ENCODE peak calls at places on chromosomes 13 and 19, in ten cellular contexts. N is tibial nerve, R is PC-3, G is cardiac muscle cell, P is esophagus squamous epithelium, J is omental fat pad, U is GM23338, A is heart right ventricle, E is progenitor cell of endocrine pancreas, M is RWPE1. F is an unnamed sample.

GRCh38 chr19:55384576-55385235 is 614 bp upstream of the TMEM238 start:
- DNase-seq in N (peak), R (no peak), J (no peak), M (no peak), G (no peak), A (peak), U (peak), E (no peak), P (no peak), F (no peak)

GRCh38 chr13:33204130-33204927 is 81.2 kb downstream of the STARD13 start:
- DNase-seq in J (no peak), N (peak), P (no peak), M (no peak), A (peak), U (no peak), R (no peak), E (no peak), G (no peak), F (no peak)

GRCh38 chr13:28590450-28590849 is 68.5 kb upstream of the POMP start:
- DNase-seq in N (no peak), U (no peak), P (no peak), E (no peak), A (no peak), R (no peak), G (no peak), J (no peak), M (no peak), F (no peak)

GRCh38 chr13:51122868-51123267 is 11.8 kb upstream of the C13orf42 start:
- DNase-seq in E (no peak), A (no peak), G (no peak), M (no peak), J (no peak), U (no peak), N (no peak), R (no peak), P (no peak), F (no peak)

GRCh38 chr13:32330438-32330837 is 15.1 kb downstream of the BRCA2 start:
- DNase-seq in P (no peak), U (no peak), N (no peak), M (peak), A (no peak), J (no peak), R (no peak), E (no peak), G (no peak), F (no peak)

GRCh38 chr13:32969516-32969941 is 46.7 kb upstream of the KL start:
- DNase-seq in M (no peak), R (no peak), U (no peak), N (peak), A (no peak), J (no peak), P (no peak), G (no peak), E (no peak), F (no peak)

GRCh38 chr13:56515441-56515840 is 625.3 kb upstream of the PRR20A start:
- DNase-seq in M (no peak), G (no peak), N (no peak), E (no peak), U (no peak), R (no peak), P (no peak), J (no peak), A (no peak), F (no peak)

GRCh38 chr13:51246411-51247298 is 24.5 kb downstream of the FAM124A start:
- DNase-seq in A (peak), U (no peak), J (no peak), N (no peak), P (no peak), G (peak), R (no peak), M (no peak), E (no peak), F (no peak)

GRCh38 chr13:24709186-24709913 is 29.1 kb downstream of the ATP12A start:
- DNase-seq in P (no peak), J (no peak), U (peak), G (no peak), A (no peak), R (no peak), M (no peak), N (no peak), E (no peak), F (no peak)

GRCh38 chr13:80712026-80712425 is 371.1 kb upstream of the SPRY2 start:
- DNase-seq in M (no peak), E (no peak), U (no peak), N (no peak), A (no peak), G (no peak), J (no peak), R (no peak), P (no peak), F (no peak)

GRCh38 chr13:52361225-52361624 is 44.7 kb downstream of the THSD1 start:
- DNase-seq in R (peak), E (no peak), M (peak), N (no peak), U (no peak), A (no peak), P (no peak), J (no peak), G (no peak), F (no peak)

GRCh38 chr13:37540228-37540627 is 58.3 kb downstream of the POSTN start:
- DNase-seq in P (no peak), G (no peak), M (no peak), R (no peak), J (no peak), N (no peak), E (no peak), A (no peak), U (no peak), F (no peak)

GRCh38 chr19:56654151-56654550 is 11.2 kb downstream of the SMIM17 start:
- DNase-seq in P (no peak), R (no peak), A (no peak), N (no peak), J (no peak), M (no peak), U (no peak), G (no peak), E (no peak), F (no peak)

GRCh38 chr13:97307882-97308624 is 85.9 kb downstream of the MBNL2 start:
- DNase-seq in E (no peak), A (peak), G (peak), N (no peak), M (peak), U (peak), R (peak), P (no peak), J (no peak), F (no peak)

GRCh38 chr19:46977548-46977947 is 42.1 kb upstream of the NPAS1 start:
- DNase-seq in J (no peak), N (no peak), M (no peak), P (no peak), G (no peak), R (no peak), A (no peak), E (no peak), U (no peak), F (no peak)

GRCh38 chr19:48239582-48240141 is 16.1 kb downstream of the CARD8 start:
- DNase-seq in U (no peak), E (no peak), A (no peak), P (no peak), G (no peak), J (no peak), N (no peak), R (peak), M (no peak), F (no peak)

GRCh38 chr13:96075953-96076543 is 13.9 kb upstream of the HS6ST3 start:
- DNase-seq in N (no peak), A (no peak), R (peak), U (peak), G (peak), J (no peak), E (no peak), P (no peak), M (peak), F (no peak)

GRCh38 chr19:10625003-10625761 is at the start of gene SLC44A2:
- DNase-seq in R (peak), N (peak), U (peak), E (peak), M (peak), A (peak), P (no peak), J (no peak), G (peak), F (no peak)

GRCh38 chr13:104875008-104875762 is 1660.3 kb downstream of the EFNB2 start:
- DNase-seq in N (no peak), M (no peak), R (no peak), U (peak), J (no peak), E (no peak), A (no peak), P (no peak), G (no peak), F (no peak)

GRCh38 chr13:79749985-79750551 is 269.1 kb downstream of the NDFIP2 start:
- DNase-seq in G (peak), J (peak), U (peak), A (peak), E (no peak), R (peak), P (no peak), M (peak), N (peak), F (no peak)

GRCh38 chr13:93344048-93344447 is 117.4 kb downstream of the GPC6 start:
- DNase-seq in E (no peak), G (no peak), N (no peak), M (no peak), P (no peak), U (no peak), R (no peak), A (no peak), J (no peak), F (no peak)

GRCh38 chr19:14561832-14562351 is 10.0 kb downstream of the NDUFB7 start:
- DNase-seq in M (peak), G (peak), R (no peak), A (peak), U (peak), P (no peak), J (no peak), N (no peak), E (no peak), F (no peak)

GRCh38 chr13:28613562-28613961 is 45.4 kb upstream of the POMP start:
- DNase-seq in G (no peak), A (no peak), R (no peak), N (no peak), P (no peak), J (no peak), E (no peak), U (no peak), M (no peak), F (no peak)

GRCh38 chr19:14048439-14049153 is 13.3 kb downstream of the PALM3 start:
- DNase-seq in P (no peak), U (peak), G (peak), E (no peak), M (peak), R (peak), J (peak), N (peak), A (peak), F (peak)

GRCh38 chr13:28705734-28706133 is 13.0 kb downstream of the SLC46A3 start:
- DNase-seq in U (no peak), P (no peak), R (no peak), E (no peak), N (no peak), M (no peak), A (no peak), J (no peak), G (no peak), F (no peak)

GRCh38 chr19:16118489-16119033 is 6.9 kb downstream of the RAB8A start:
- DNase-seq in R (no peak), M (no peak), E (no peak), G (no peak), P (peak), U (no peak), N (no peak), A (no peak), J (no peak), F (no peak)

GRCh38 chr19:16134510-16134909 is 9.0 kb upstream of the HSH2D start:
- DNase-seq in A (no peak), E (no peak), U (no peak), P (no peak), G (no peak), R (no peak), N (no peak), M (no peak), J (no peak), F (no peak)

GRCh38 chr13:81639984-81640582 is 1299.2 kb upstream of the SPRY2 start:
- DNase-seq in A (no peak), E (no peak), J (no peak), P (no peak), N (no peak), M (no peak), U (peak), R (peak), G (no peak), F (no peak)

GRCh38 chr19:48962029-48962848 is 2.9 kb upstream of the FTL start:
- DNase-seq in J (no peak), G (no peak), E (no peak), R (peak), P (no peak), M (no peak), N (peak), A (peak), U (peak), F (no peak)

GRCh38 chr19:38223617-38224013 is 407 bp downstream of the DPF1 start:
- DNase-seq in G (no peak), P (no peak), J (no peak), N (no peak), R (no peak), U (no peak), A (no peak), M (no peak), E (no peak), F (no peak)

GRCh38 chr19:38221919-38222828 is 1.8 kb downstream of the DPF1 start:
- DNase-seq in P (no peak), M (no peak), J (no peak), G (no peak), R (no peak), E (no peak), N (no peak), U (peak), A (no peak), F (no peak)

GRCh38 chr19:38221421-38221820 is 2.6 kb downstream of the DPF1 start:
- DNase-seq in R (no peak), M (no peak), U (no peak), J (no peak), E (no peak), N (no peak), A (no peak), P (no peak), G (no peak), F (no peak)

GRCh38 chr19:38223119-38223523 is 901 bp downstream of the DPF1 start:
- DNase-seq in G (no peak), U (no peak), P (no peak), M (no peak), R (no peak), A (no peak), E (no peak), N (no peak), J (no peak), F (no peak)

DNA sequence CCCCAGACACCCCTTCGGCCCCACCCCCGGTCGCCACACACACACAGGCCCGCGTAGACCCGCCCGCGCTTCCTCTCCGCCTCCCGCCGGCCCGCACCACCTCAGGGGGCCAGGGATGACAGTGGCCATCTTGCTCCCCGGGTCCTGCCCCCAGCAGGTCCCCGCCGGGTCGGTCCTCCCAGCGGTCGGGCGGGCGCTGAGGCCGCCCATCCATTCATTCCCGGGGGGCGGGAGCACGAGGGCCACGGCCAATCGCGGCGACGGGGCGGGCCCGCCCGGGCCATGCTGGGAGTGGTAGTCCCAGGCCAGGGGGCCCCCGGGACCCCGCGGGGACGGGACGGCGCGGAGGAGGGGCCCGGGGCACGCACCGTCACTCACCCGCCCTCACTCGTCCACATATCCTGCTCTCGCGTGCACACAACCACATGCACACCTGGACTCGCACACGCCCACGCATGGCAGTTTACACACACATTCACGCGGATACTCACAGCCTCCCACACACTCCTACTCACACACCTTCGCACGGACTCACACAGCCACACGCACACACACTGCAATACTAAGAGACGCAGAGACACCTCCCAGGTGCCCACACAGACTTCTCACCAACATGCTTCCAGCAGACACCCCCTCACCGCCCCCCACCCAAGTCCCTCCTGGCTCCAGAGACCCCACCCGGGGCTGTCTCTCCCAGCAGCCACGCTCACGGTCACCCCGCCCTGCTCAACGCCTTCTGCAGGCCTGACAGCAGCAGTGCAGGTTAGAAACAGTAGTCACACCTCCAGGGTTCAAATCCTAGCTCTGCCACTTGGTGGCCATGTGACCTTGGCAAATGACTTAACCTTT is at the start of gene DPF1:
- DNase-seq in E (peak), R (peak), G (peak), N (no peak), P (no peak), M (peak), J (no peak), U (peak), A (peak), F (peak)
- TF ChIP-seq CTCF in E (peak), R (peak), G (peak), N (no peak), P (no peak), M (peak), J (no peak), U (peak), A (no peak), F (peak)

DNA sequence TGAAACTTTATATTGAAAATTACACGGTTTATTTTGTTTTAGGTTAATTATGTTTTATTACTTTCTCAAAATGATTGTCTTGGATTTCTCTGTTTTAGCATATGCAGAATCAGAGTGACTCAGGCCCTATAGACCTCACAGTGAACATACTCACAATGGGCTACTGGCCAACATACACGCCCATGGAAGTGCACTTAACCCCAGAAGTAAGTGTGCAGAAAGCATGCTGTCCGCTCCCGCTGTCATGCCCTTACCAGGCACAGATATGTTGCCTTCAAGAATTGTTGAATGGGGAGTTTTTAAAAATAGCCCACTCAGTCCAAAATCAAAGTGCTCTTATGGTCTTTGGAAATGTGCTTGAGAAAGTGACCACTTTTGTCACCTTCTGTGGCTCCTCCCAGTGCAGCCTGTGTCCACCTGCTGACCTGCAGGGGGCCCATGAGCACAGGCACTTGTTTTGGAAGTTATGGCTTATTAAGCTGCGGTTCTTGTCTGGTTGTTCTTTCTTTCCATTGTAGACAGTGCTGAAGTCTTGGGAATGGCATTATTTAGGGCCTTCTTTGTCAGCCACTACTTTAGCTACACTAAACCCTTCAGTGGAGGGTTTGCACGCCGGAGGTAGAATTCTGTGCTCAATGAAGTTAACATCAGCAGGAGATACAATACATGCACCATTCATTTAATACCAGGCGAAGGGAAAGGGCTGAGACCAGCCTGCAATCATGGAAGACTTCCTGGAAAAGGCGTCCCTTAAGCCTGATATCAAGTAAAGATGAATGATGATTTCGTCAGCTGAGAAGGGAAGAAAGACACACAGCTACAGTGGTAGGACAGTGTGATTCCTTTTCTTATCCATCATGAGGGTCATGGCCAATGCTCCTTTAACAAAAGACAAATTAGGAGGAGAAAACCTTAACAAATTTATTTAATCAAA is 36.7 kb downstream of the CUL4A start:
- DNase-seq in M (no peak), P (no peak), E (no peak), G (no peak), R (peak), J (no peak), N (no peak), U (peak), A (no peak), F (no peak)
- TF ChIP-seq CTCF in M (no peak), P (no peak), E (peak), G (peak), R (peak), J (no peak), N (no peak), U (peak), A (peak), F (no peak)

GRCh38 chr13:26759907-26760834 is at the start of gene GPR12:
- DNase-seq in G (peak), E (peak), U (peak), A (no peak), N (no peak), J (no peak), R (no peak), M (no peak), P (no peak), F (no peak)

GRCh38 chr13:26759156-26759906 is 1.3 kb downstream of the GPR12 start:
- DNase-seq in U (peak), R (no peak), P (no peak), M (no peak), J (no peak), G (no peak), E (no peak), N (no peak), A (no peak), F (no peak)

GRCh38 chr13:26752671-26753070 is 7.9 kb downstream of the GPR12 start:
- DNase-seq in J (no peak), E (no peak), G (no peak), P (no peak), M (no peak), U (no peak), R (no peak), A (no peak), N (no peak), F (no peak)

GRCh38 chr13:26760835-26761582 is 423 bp upstream of the GPR12 start:
- DNase-seq in R (no peak), G (no peak), E (no peak), A (no peak), U (peak), P (no peak), N (no peak), J (no peak), M (no peak), F (no peak)

DNA sequence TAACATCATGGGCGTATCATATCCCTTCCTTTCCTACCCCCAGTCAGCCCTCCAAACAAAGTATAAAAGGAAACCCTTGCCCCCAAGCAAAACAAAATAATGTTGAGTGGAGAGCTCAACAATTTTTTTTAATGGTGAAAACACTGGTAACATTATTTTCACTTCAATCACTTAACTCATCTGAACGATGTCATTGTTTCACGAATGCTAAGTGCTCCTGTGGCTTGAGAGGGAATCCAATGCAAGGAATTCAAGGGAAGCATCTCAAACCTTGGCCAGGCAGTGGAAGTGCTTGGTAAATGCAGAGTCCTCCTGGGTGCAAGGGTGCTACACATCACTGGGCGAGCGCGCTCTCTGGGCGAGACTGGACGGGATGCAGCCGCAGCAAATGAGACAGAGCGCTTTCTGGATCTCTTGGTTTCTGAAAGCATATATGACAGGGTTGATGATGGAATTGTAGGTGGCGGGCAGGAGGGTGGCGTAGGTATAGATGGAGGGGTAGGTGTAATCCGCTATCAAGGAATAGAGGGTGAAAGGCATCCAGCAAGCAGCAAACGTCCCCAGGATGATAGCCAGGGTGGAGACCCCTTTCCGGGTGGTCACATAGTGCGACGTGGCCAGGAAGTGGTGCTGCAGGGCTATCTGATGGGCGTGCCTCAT is 2.0 kb downstream of the GPR12 start:
- DNase-seq in M (no peak), P (no peak), E (no peak), N (no peak), J (no peak), R (no peak), A (no peak), U (no peak), G (no peak), F (no peak)
- TF ChIP-seq CTCF in M (no peak), P (no peak), E (no peak), N (no peak), J (no peak), R (no peak), A (no peak), U (peak), G (no peak), F (no peak)

GRCh38 chr13:98761126-98761978 is 8.9 kb upstream of the SLC15A1 start:
- DNase-seq in U (no peak), J (no peak), A (no peak), N (no peak), P (no peak), R (no peak), M (peak), G (no peak), E (no peak), F (no peak)
- TF ChIP-seq CTCF in U (no peak), J (no peak), A (no peak), N (no peak), P (no peak), R (no peak), M (no peak), G (peak), E (no peak), F (no peak)